ENCODE peak calls at places on chromosomes 4 and X, in seven cellular contexts. V, T, B, N, O, J and U are unnamed samples.
A peak's percentile ranks its signal among the peaks of the same experiment; 100 is the strongest.

GRCh38 chr4:119337010-119337409 is 15.1 kb upstream of the FABP2 start:
- DNase-seq in V (no peak), T (no peak), B (no peak), N (no peak), O (no peak), J (no peak), U (no peak)

GRCh38 chr4:1901127-1901526 is 29.9 kb downstream of the NSD2 start:
- DNase-seq in V (no peak), T (no peak), B (peak; percentile 86), N (no peak), O (no peak), J (no peak), U (no peak)

GRCh38 chr4:159018062-159018629 is 84.7 kb upstream of the RAPGEF2 start:
- DNase-seq in V (no peak), T (peak; percentile 30), B (no peak), N (no peak), O (no peak), J (no peak), U (no peak)

GRCh38 chrX:69150294-69150960 is 14.8 kb downstream of the PJA1 start:
- DNase-seq in V (no peak), T (no peak), B (no peak), N (no peak), O (no peak), J (peak; percentile 61), U (no peak)

GRCh38 chr4:145909331-145909730 is 29.3 kb downstream of the ZNF827 start:
- DNase-seq in V (no peak), T (peak; percentile 64), B (peak; percentile 77), N (peak; percentile 88), O (peak; percentile 64), J (peak; percentile 25), U (no peak)

GRCh38 chr4:98828801-98829200 is 100.1 kb downstream of the EIF4E start:
- DNase-seq in V (no peak), T (peak; percentile 8), B (no peak), N (no peak), O (no peak), J (peak; percentile 42), U (no peak)

GRCh38 chr4:1023895-1024740 is 12.7 kb downstream of the FGFRL1 start:
- DNase-seq in V (no peak), T (no peak), B (no peak), N (no peak), O (no peak), J (no peak), U (no peak)

GRCh38 chr4:107757860-107758476 is 37.9 kb upstream of the PAPSS1 start:
- DNase-seq in V (no peak), T (peak; percentile 67), B (no peak), N (no peak), O (peak; percentile 43), J (peak; percentile 36), U (no peak)

GRCh38 chrX:52363247-52363883 is 5.5 kb upstream of the XAGE2 start:
- DNase-seq in V (no peak), T (peak; percentile 4), B (no peak), N (no peak), O (no peak), J (no peak), U (no peak)

GRCh38 chrX:110444996-110445395 is 86.3 kb downstream of the RTL9 start:
- DNase-seq in V (no peak), T (no peak), B (no peak), N (no peak), O (no peak), J (peak; percentile 17), U (no peak)

GRCh38 chr4:155529197-155529596 is 137.5 kb upstream of the GUCY1A1 start:
- DNase-seq in V (no peak), T (peak; percentile 45), B (no peak), N (no peak), O (peak; percentile 24), J (peak; percentile 42), U (no peak)

GRCh38 chr4:92303621-92304027 is at the start of gene GRID2:
- DNase-seq in V (peak; percentile 36), T (peak; percentile 2), B (no peak), N (no peak), O (peak; percentile 62), J (peak; percentile 36), U (peak; percentile 28)

GRCh38 chrX:153646620-153647373 is at the start of gene DUSP9:
- DNase-seq in V (no peak), T (peak; percentile 15), B (peak; percentile 31), N (peak; percentile 4), O (peak; percentile 69), J (no peak), U (peak; percentile 58)

GRCh38 chrX:133726211-133726630 is 259.2 kb downstream of the GPC3 start:
- DNase-seq in V (no peak), T (peak; percentile 75), B (no peak), N (no peak), O (no peak), J (peak; percentile 63), U (no peak)

GRCh38 chrX:38260231-38260630 is 39.6 kb upstream of the SRPX start:
- DNase-seq in V (no peak), T (peak; percentile 33), B (no peak), N (no peak), O (peak; percentile 7), J (peak; percentile 56), U (no peak)

GRCh38 chrX:65587616-65588526 is 53.3 kb upstream of the LAS1L start:
- DNase-seq in V (no peak), T (peak; percentile 78), B (peak; percentile 70), N (peak; percentile 91), O (no peak), J (peak; percentile 86), U (no peak)

GRCh38 chrX:327660-328126 is 9.1 kb upstream of the GTPBP6 start:
- DNase-seq in V (no peak), T (no peak), B (peak; percentile 25), N (no peak), O (no peak), J (no peak), U (no peak)

GRCh38 chrX:320126-320783 is 1.7 kb upstream of the GTPBP6 start:
- DNase-seq in V (no peak), T (no peak), B (peak; percentile 38), N (no peak), O (no peak), J (no peak), U (no peak)

GRCh38 chrX:318739-319578 is at the start of gene GTPBP6:
- DNase-seq in V (peak; percentile 93), T (peak; percentile 100), B (peak; percentile 100), N (peak; percentile 99), O (peak; percentile 99), J (peak; percentile 99), U (peak; percentile 98)

GRCh38 chrX:319579-320125 is 1.1 kb upstream of the GTPBP6 start:
- DNase-seq in V (no peak), T (no peak), B (peak; percentile 49), N (no peak), O (no peak), J (no peak), U (no peak)

GRCh38 chrX:323721-324628 is 5.4 kb upstream of the GTPBP6 start:
- DNase-seq in V (no peak), T (peak; percentile 63), B (peak; percentile 76), N (peak; percentile 57), O (peak; percentile 74), J (peak; percentile 64), U (no peak)
- TF ChIP-seq CTCF in V (peak; percentile 43), T (no peak), B (no peak), N (no peak), O (no peak), J (no peak), U (no peak)

GRCh38 chr4:11609751-11610150 is 181.1 kb upstream of the HS3ST1 start:
- DNase-seq in V (no peak), T (no peak), B (no peak), N (no peak), O (no peak), J (no peak), U (no peak)
- TF ChIP-seq CTCF in V (no peak), T (no peak), B (no peak), N (no peak), O (no peak), J (no peak), U (no peak)

GRCh38 chr4:139770361-139770760 is 104.7 kb downstream of the MGST2 start:
- DNase-seq in V (no peak), T (peak; percentile 14), B (no peak), N (peak; percentile 61), O (no peak), J (no peak), U (no peak)

GRCh38 chr4:139767585-139767984 is 102.0 kb downstream of the MGST2 start:
- DNase-seq in V (no peak), T (no peak), B (no peak), N (no peak), O (no peak), J (no peak), U (no peak)

GRCh38 chr4:139769355-139769754 is 103.7 kb downstream of the MGST2 start:
- DNase-seq in V (no peak), T (no peak), B (no peak), N (no peak), O (no peak), J (no peak), U (no peak)

GRCh38 chr4:139768366-139768765 is 102.7 kb downstream of the MGST2 start:
- DNase-seq in V (no peak), T (no peak), B (no peak), N (no peak), O (no peak), J (no peak), U (no peak)

DNA sequence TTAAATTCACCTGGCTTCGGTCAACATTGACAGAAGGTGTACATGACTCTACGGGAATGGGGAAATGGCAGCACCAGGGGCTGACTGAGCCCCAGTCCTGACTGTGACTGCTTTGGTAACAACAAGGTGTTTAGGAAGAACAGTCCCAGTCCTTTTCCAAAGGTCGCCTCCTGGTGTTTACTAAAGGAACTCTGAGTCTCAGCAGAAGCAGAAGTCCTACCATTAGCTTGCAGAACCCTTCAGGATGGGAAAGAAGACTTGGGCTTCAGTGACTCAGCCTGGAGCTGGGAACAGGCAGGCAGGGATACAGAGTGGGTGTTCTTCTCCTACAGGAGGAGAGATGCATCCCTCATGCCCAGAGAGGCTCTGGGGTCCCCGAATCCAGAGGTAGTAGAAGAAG is 103.3 kb downstream of the MGST2 start:
- DNase-seq in V (no peak), T (peak; percentile 32), B (no peak), N (no peak), O (no peak), J (peak; percentile 29), U (no peak)
- TF ChIP-seq CTCF in V (peak; percentile 36), T (peak; percentile 28), B (no peak), N (no peak), O (peak; percentile 18), J (no peak), U (peak; percentile 51)

GRCh38 chr4:102638621-102639020 is 122.1 kb downstream of the MANBA start:
- DNase-seq in V (no peak), T (no peak), B (no peak), N (no peak), O (no peak), J (no peak), U (no peak)
- TF ChIP-seq CTCF in V (no peak), T (no peak), B (no peak), N (no peak), O (no peak), J (no peak), U (no peak)

DNA sequence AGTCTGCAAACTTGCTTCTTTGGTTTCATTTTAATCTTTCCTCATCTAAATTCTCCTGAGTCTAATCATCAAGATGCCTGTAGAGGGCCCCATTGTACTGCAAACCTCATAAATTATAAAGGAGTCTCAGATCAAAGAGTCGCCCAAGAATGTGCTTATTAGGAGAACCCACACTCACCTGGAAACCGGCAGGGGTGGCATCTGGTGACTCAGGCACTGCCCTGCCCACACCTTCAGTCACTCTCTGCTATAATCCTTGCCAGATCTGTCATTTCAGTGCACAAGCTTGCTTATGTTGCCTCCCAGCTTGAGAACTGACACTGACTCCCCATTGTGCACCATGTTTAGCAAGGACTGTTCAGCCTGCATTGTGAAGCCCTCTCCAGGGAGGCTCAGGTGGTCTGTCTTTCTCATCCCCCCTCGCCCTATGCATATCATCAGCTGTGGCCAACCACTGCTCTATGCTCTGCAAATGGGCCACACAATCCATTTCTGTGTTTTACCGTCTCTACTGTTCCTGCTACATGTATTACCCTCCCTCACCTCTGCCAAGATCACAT is 12.4 kb downstream of the EPGN start:
- DNase-seq in V (no peak), T (peak; percentile 83), B (peak; percentile 55), N (no peak), O (peak; percentile 60), J (peak; percentile 90), U (no peak)
- TF ChIP-seq CTCF in V (peak; percentile 71), T (peak; percentile 62), B (peak; percentile 40), N (no peak), O (peak; percentile 66), J (peak; percentile 67), U (peak; percentile 61)